ENCODE peak calls at places on chromosomes 4 and X, in four cellular contexts. H is mesenchymal stem cell, T is NCI-H460, E is K562. D is an unnamed sample.

GRCh38 chrX:25523574-25523973 is 507.8 kb upstream of the ARX start:
- DNase-seq in H (no peak), T (peak), E (no peak), D (no peak)

GRCh38 chr4:65033899-65034298 is 624.6 kb upstream of the TECRL start:
- DNase-seq in H (no peak), T (no peak), E (no peak), D (no peak)

GRCh38 chrX:103640401-103641155 is 11.8 kb downstream of the TCEAL1 start:
- DNase-seq in H (peak), T (no peak), E (no peak), D (no peak)

GRCh38 chr4:102663073-102663472 is 97.7 kb downstream of the MANBA start:
- DNase-seq in H (peak), T (no peak), E (no peak), D (no peak)

GRCh38 chr4:26753642-26754041 is 107.0 kb upstream of the STIM2 start:
- DNase-seq in H (peak), T (no peak), E (no peak), D (no peak)

GRCh38 chrX:39813631-39814246 is 284.0 kb downstream of the BCOR start:
- DNase-seq in H (peak), T (no peak), E (no peak), D (no peak)

GRCh38 chr4:181775298-181775697 is 467.9 kb upstream of the TENM3 start:
- DNase-seq in H (no peak), T (no peak), E (no peak), D (no peak)

GRCh38 chrX:22360129-22360528 is 87.4 kb downstream of the CBLL2 start:
- DNase-seq in H (peak), T (no peak), E (no peak), D (no peak)

GRCh38 chrX:39815621-39816020 is 282.1 kb downstream of the BCOR start:
- DNase-seq in H (peak), T (no peak), E (peak), D (no peak)

GRCh38 chr4:89681219-89681618 is 155.7 kb downstream of the SNCA start:
- DNase-seq in H (peak), T (peak), E (no peak), D (no peak)

GRCh38 chr4:155495572-155496293 is 119.0 kb upstream of the MAP9 start:
- DNase-seq in H (no peak), T (no peak), E (no peak), D (no peak)

GRCh38 chrX:80223922-80224579 is 196.2 kb upstream of the TENT5D start:
- DNase-seq in H (no peak), T (no peak), E (no peak), D (no peak)

GRCh38 chrX:10938371-10938982 is 172.7 kb upstream of the HCCS start:
- DNase-seq in H (peak), T (no peak), E (no peak), D (no peak)

GRCh38 chr4:95204267-95204835 is 344.4 kb downstream of the UNC5C start:
- DNase-seq in H (no peak), T (no peak), E (no peak), D (no peak)

GRCh38 chrX:45557390-45557789 is 356.7 kb upstream of the DIPK2B start:
- DNase-seq in H (peak), T (peak), E (no peak), D (no peak)

GRCh38 chr4:152778656-152779512 is 646 bp downstream of the TIGD4 start:
- DNase-seq in H (no peak), T (no peak), E (peak), D (no peak)

GRCh38 chrX:51192104-51192503 is 140.5 kb upstream of the NUDT10 start:
- DNase-seq in H (no peak), T (no peak), E (no peak), D (no peak)

GRCh38 chrX:154648931-154649863 is 4.2 kb downstream of the CTAG2 start:
- DNase-seq in H (no peak), T (no peak), E (no peak), D (no peak)

GRCh38 chr4:69753666-69754065 is 6.8 kb downstream of the SULT1B1 start:
- DNase-seq in H (peak), T (no peak), E (no peak), D (no peak)

GRCh38 chrX:148672526-148672925 is 172.1 kb downstream of the AFF2 start:
- DNase-seq in H (no peak), T (no peak), E (no peak), D (no peak)

GRCh38 chr4:89598602-89599001 is 238.4 kb downstream of the SNCA start:
- DNase-seq in H (peak), T (peak), E (no peak), D (no peak)

D was measured in lower lobe of right lung.